ENCODE peak calls at places on chromosomes 5 and 9, in ten cellular contexts. One of them, this sample, is unnamed.

GRCh38 chr5:58077966-58078365 is 381.9 kb downstream of the PLK2 start:
- DNase-seq in DND-41: no peak
- DNase-seq in fibroblast of mammary gland: no peak
- DNase-seq in CD8-positive, alpha-beta T cell: no peak
- DNase-seq in HFF-Myc: no peak
- DNase-seq in kidney: no peak
- DNase-seq in heart right ventricle: no peak
- DNase-seq in psoas muscle: no peak
- DNase-seq in activated CD8-positive, alpha-beta T cell treated with anti-CD3 and anti-CD28 coated beads for 36 hours: no peak
- DNase-seq in astrocyte of the spinal cord: no peak
- DNase-seq in this sample: no peak

GRCh38 chr9:98288876-98289275 is 33.4 kb upstream of the TBC1D2 start:
- DNase-seq in activated CD8-positive, alpha-beta T cell treated with anti-CD3 and anti-CD28 coated beads for 36 hours: no peak
- DNase-seq in astrocyte of the spinal cord: no peak
- DNase-seq in heart right ventricle: no peak
- DNase-seq in HFF-Myc: no peak
- DNase-seq in DND-41: no peak
- DNase-seq in CD8-positive, alpha-beta T cell: no peak
- DNase-seq in fibroblast of mammary gland: no peak
- DNase-seq in kidney: no peak
- DNase-seq in psoas muscle: no peak
- DNase-seq in this sample: no peak

GRCh38 chr5:110840347-110840960 is 101.6 kb downstream of the SLC25A46 start:
- DNase-seq in activated CD8-positive, alpha-beta T cell treated with anti-CD3 and anti-CD28 coated beads for 36 hours: no peak
- DNase-seq in CD8-positive, alpha-beta T cell: no peak
- DNase-seq in DND-41: no peak
- DNase-seq in heart right ventricle: peak
- DNase-seq in HFF-Myc: no peak
- DNase-seq in psoas muscle: no peak
- DNase-seq in kidney: no peak
- DNase-seq in astrocyte of the spinal cord: no peak
- DNase-seq in fibroblast of mammary gland: no peak
- DNase-seq in this sample: no peak

GRCh38 chr5:1639757-1640156 is 116.0 kb upstream of the LPCAT1 start:
- DNase-seq in kidney: no peak
- DNase-seq in heart right ventricle: no peak
- DNase-seq in HFF-Myc: no peak
- DNase-seq in astrocyte of the spinal cord: no peak
- DNase-seq in fibroblast of mammary gland: no peak
- DNase-seq in psoas muscle: no peak
- DNase-seq in CD8-positive, alpha-beta T cell: no peak
- DNase-seq in activated CD8-positive, alpha-beta T cell treated with anti-CD3 and anti-CD28 coated beads for 36 hours: no peak
- DNase-seq in DND-41: no peak
- DNase-seq in this sample: no peak

GRCh38 chr9:94110821-94111252 is 26.6 kb downstream of the PTPDC1 start:
- DNase-seq in heart right ventricle: no peak
- DNase-seq in astrocyte of the spinal cord: peak
- DNase-seq in kidney: no peak
- DNase-seq in DND-41: no peak
- DNase-seq in activated CD8-positive, alpha-beta T cell treated with anti-CD3 and anti-CD28 coated beads for 36 hours: no peak
- DNase-seq in HFF-Myc: no peak
- DNase-seq in CD8-positive, alpha-beta T cell: no peak
- DNase-seq in psoas muscle: no peak
- DNase-seq in fibroblast of mammary gland: peak
- DNase-seq in this sample: no peak

GRCh38 chr5:39604491-39604890 is 179.7 kb upstream of the DAB2 start:
- DNase-seq in heart right ventricle: no peak
- DNase-seq in astrocyte of the spinal cord: peak
- DNase-seq in DND-41: no peak
- DNase-seq in HFF-Myc: no peak
- DNase-seq in CD8-positive, alpha-beta T cell: no peak
- DNase-seq in activated CD8-positive, alpha-beta T cell treated with anti-CD3 and anti-CD28 coated beads for 36 hours: no peak
- DNase-seq in fibroblast of mammary gland: peak
- DNase-seq in psoas muscle: no peak
- DNase-seq in kidney: no peak
- DNase-seq in this sample: no peak

GRCh38 chr5:142915840-142916424 is 145.8 kb downstream of the ARHGAP26 start:
- DNase-seq in CD8-positive, alpha-beta T cell: no peak
- DNase-seq in psoas muscle: no peak
- DNase-seq in heart right ventricle: no peak
- DNase-seq in activated CD8-positive, alpha-beta T cell treated with anti-CD3 and anti-CD28 coated beads for 36 hours: peak
- DNase-seq in kidney: no peak
- DNase-seq in HFF-Myc: no peak
- DNase-seq in DND-41: peak
- DNase-seq in fibroblast of mammary gland: peak
- DNase-seq in astrocyte of the spinal cord: peak
- DNase-seq in this sample: no peak

GRCh38 chr9:130537346-130538050 is 41.9 kb upstream of the FUBP3 start:
- DNase-seq in HFF-Myc: no peak
- DNase-seq in fibroblast of mammary gland: peak
- DNase-seq in kidney: no peak
- DNase-seq in CD8-positive, alpha-beta T cell: no peak
- DNase-seq in psoas muscle: no peak
- DNase-seq in astrocyte of the spinal cord: peak
- DNase-seq in DND-41: no peak
- DNase-seq in activated CD8-positive, alpha-beta T cell treated with anti-CD3 and anti-CD28 coated beads for 36 hours: no peak
- DNase-seq in heart right ventricle: no peak
- DNase-seq in this sample: no peak

GRCh38 chr9:76161546-76161945 is 232.7 kb downstream of the RFK start:
- DNase-seq in kidney: no peak
- DNase-seq in CD8-positive, alpha-beta T cell: no peak
- DNase-seq in heart right ventricle: no peak
- DNase-seq in psoas muscle: peak
- DNase-seq in astrocyte of the spinal cord: peak
- DNase-seq in activated CD8-positive, alpha-beta T cell treated with anti-CD3 and anti-CD28 coated beads for 36 hours: no peak
- DNase-seq in DND-41: no peak
- DNase-seq in fibroblast of mammary gland: peak
- DNase-seq in HFF-Myc: peak
- DNase-seq in this sample: no peak

GRCh38 chr9:11107196-11107595 is 494.4 kb upstream of the PTPRD start:
- DNase-seq in kidney: no peak
- DNase-seq in CD8-positive, alpha-beta T cell: no peak
- DNase-seq in DND-41: no peak
- DNase-seq in activated CD8-positive, alpha-beta T cell treated with anti-CD3 and anti-CD28 coated beads for 36 hours: no peak
- DNase-seq in psoas muscle: no peak
- DNase-seq in fibroblast of mammary gland: no peak
- DNase-seq in HFF-Myc: no peak
- DNase-seq in astrocyte of the spinal cord: no peak
- DNase-seq in heart right ventricle: no peak
- DNase-seq in this sample: no peak

GRCh38 chr5:90402521-90403255 is 6.9 kb downstream of the CETN3 start:
- DNase-seq in astrocyte of the spinal cord: no peak
- DNase-seq in kidney: no peak
- DNase-seq in HFF-Myc: no peak
- DNase-seq in activated CD8-positive, alpha-beta T cell treated with anti-CD3 and anti-CD28 coated beads for 36 hours: no peak
- DNase-seq in psoas muscle: no peak
- DNase-seq in DND-41: no peak
- DNase-seq in CD8-positive, alpha-beta T cell: no peak
- DNase-seq in fibroblast of mammary gland: no peak
- DNase-seq in heart right ventricle: no peak
- DNase-seq in this sample: no peak

GRCh38 chr9:125655691-125656410 is 51.2 kb downstream of the MAPKAP1 start:
- DNase-seq in HFF-Myc: no peak
- DNase-seq in psoas muscle: no peak
- DNase-seq in activated CD8-positive, alpha-beta T cell treated with anti-CD3 and anti-CD28 coated beads for 36 hours: no peak
- DNase-seq in fibroblast of mammary gland: no peak
- DNase-seq in kidney: no peak
- DNase-seq in DND-41: no peak
- DNase-seq in CD8-positive, alpha-beta T cell: no peak
- DNase-seq in heart right ventricle: no peak
- DNase-seq in astrocyte of the spinal cord: no peak
- DNase-seq in this sample: no peak

GRCh38 chr5:109454726-109455505 is 45.1 kb upstream of the PJA2 start:
- DNase-seq in CD8-positive, alpha-beta T cell: no peak
- DNase-seq in activated CD8-positive, alpha-beta T cell treated with anti-CD3 and anti-CD28 coated beads for 36 hours: no peak
- DNase-seq in kidney: no peak
- DNase-seq in psoas muscle: no peak
- DNase-seq in astrocyte of the spinal cord: peak
- DNase-seq in fibroblast of mammary gland: peak
- DNase-seq in HFF-Myc: peak
- DNase-seq in DND-41: no peak
- DNase-seq in heart right ventricle: no peak
- DNase-seq in this sample: no peak

GRCh38 chr5:40171971-40172370 is 507.7 kb upstream of the PTGER4 start:
- DNase-seq in kidney: no peak
- DNase-seq in DND-41: no peak
- DNase-seq in heart right ventricle: no peak
- DNase-seq in activated CD8-positive, alpha-beta T cell treated with anti-CD3 and anti-CD28 coated beads for 36 hours: no peak
- DNase-seq in HFF-Myc: peak
- DNase-seq in astrocyte of the spinal cord: peak
- DNase-seq in CD8-positive, alpha-beta T cell: no peak
- DNase-seq in fibroblast of mammary gland: peak
- DNase-seq in psoas muscle: no peak
- DNase-seq in this sample: no peak

GRCh38 chr5:140828402-140828737 is 610 bp downstream of the PCDHA6 start:
- DNase-seq in astrocyte of the spinal cord: no peak
- DNase-seq in CD8-positive, alpha-beta T cell: no peak
- DNase-seq in activated CD8-positive, alpha-beta T cell treated with anti-CD3 and anti-CD28 coated beads for 36 hours: no peak
- DNase-seq in DND-41: no peak
- DNase-seq in kidney: no peak
- DNase-seq in psoas muscle: no peak
- DNase-seq in heart right ventricle: no peak
- DNase-seq in HFF-Myc: no peak
- DNase-seq in fibroblast of mammary gland: no peak
- DNase-seq in this sample: no peak

DNA sequence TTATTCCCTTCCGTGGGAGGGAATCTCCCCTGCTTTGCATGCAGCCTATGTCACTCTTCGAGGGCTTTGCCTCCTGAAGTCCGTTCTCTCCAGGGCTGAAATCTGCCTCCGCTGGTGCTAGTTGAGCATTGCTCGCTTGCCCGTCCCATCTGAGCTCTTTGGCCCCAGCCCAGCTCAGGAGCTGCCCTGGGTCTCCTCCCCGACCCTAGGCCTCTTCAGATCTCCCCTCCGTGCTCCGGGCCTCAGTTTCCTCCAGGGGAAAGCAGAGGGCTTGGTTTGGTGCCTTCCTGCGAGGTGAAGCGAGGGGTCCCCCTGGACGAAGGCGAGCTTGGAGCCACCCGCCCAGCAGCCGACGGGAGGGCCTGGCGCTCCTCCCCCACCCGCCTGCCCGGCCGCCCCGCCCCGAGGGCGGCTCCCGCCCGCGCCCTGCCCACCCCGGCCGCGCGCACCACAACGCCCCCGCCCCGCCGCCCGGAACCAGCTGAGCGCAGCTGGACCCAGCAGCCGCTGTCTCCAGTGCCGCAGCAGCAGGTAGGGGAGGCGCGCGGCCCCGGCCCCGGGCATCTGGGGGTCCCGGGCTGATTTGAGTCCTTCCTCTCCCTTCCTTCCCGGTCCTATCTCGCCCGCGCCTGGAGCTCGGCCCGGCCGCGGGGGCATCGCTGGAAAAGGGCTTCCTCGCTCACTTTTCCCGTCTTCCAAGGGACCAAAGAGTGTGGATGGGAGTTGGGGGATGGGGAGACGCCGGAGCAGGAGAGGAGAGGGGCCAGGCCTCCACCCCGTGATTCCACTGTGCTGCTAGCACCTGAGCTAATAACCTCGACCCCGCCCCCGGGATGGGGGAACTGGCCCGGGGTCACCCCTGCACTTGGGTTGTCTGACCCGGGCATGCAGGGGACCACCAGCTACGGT is at the start of gene GSN:
- DNase-seq in psoas muscle: peak
- DNase-seq in DND-41: no peak
- DNase-seq in HFF-Myc: no peak
- DNase-seq in astrocyte of the spinal cord: peak
- DNase-seq in CD8-positive, alpha-beta T cell: peak
- DNase-seq in kidney: peak
- DNase-seq in fibroblast of mammary gland: peak
- DNase-seq in heart right ventricle: peak
- DNase-seq in activated CD8-positive, alpha-beta T cell treated with anti-CD3 and anti-CD28 coated beads for 36 hours: peak
- DNase-seq in this sample: peak
- TF ChIP-seq CTCF in psoas muscle: no peak
- TF ChIP-seq CTCF in DND-41: no peak
- TF ChIP-seq CTCF in HFF-Myc: no peak
- TF ChIP-seq CTCF in astrocyte of the spinal cord: peak
- TF ChIP-seq CTCF in CD8-positive, alpha-beta T cell: no peak
- TF ChIP-seq CTCF in kidney: peak
- TF ChIP-seq CTCF in fibroblast of mammary gland: peak
- TF ChIP-seq CTCF in heart right ventricle: no peak
- TF ChIP-seq CTCF in activated CD8-positive, alpha-beta T cell treated with anti-CD3 and anti-CD28 coated beads for 36 hours: no peak
- TF ChIP-seq CTCF in this sample: no peak

DNA sequence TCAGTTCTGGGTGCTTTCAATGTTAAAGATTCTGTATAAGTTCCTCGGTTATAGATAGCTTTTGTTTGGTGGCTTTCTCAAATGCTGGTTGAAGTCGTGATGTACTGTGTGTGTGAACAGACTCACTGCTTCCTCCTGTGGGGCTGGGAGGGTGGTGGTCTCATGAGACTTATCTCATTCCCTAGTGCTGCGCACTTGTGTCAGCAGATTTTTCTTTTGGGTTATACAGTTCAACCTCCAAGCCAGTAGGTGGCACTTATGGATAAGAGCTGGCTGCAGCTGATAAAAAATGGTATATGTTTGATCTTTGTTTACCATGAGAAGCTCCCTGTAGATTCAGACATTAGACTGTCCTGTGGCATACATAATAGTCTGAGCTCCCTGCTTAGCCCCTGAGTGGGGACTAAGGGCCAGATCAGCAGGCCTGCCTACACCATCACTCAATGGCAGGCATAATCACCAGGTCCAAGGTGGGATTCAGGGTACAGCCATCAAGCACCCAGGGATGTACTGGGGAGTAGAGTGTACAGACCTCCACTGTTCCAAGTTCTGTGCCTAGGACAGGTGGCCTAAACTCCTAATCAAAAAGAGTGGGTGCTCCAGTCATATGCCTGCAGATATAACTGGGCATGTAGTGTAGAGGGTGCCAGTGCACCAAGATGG is 174.2 kb downstream of the OXCT1 start:
- DNase-seq in activated CD8-positive, alpha-beta T cell treated with anti-CD3 and anti-CD28 coated beads for 36 hours: no peak
- DNase-seq in astrocyte of the spinal cord: no peak
- DNase-seq in HFF-Myc: no peak
- DNase-seq in kidney: no peak
- DNase-seq in DND-41: peak
- DNase-seq in heart right ventricle: no peak
- DNase-seq in psoas muscle: no peak
- DNase-seq in fibroblast of mammary gland: peak
- DNase-seq in CD8-positive, alpha-beta T cell: no peak
- DNase-seq in this sample: no peak
- TF ChIP-seq CTCF in activated CD8-positive, alpha-beta T cell treated with anti-CD3 and anti-CD28 coated beads for 36 hours: peak
- TF ChIP-seq CTCF in astrocyte of the spinal cord: peak
- TF ChIP-seq CTCF in HFF-Myc: peak
- TF ChIP-seq CTCF in kidney: peak
- TF ChIP-seq CTCF in DND-41: peak
- TF ChIP-seq CTCF in heart right ventricle: peak
- TF ChIP-seq CTCF in psoas muscle: no peak
- TF ChIP-seq CTCF in fibroblast of mammary gland: peak
- TF ChIP-seq CTCF in CD8-positive, alpha-beta T cell: no peak
- TF ChIP-seq CTCF in this sample: no peak

GRCh38 chr9:117415584-117415937 is 704 bp upstream of the ASTN2 start:
- DNase-seq in DND-41: no peak
- DNase-seq in psoas muscle: no peak
- DNase-seq in activated CD8-positive, alpha-beta T cell treated with anti-CD3 and anti-CD28 coated beads for 36 hours: no peak
- DNase-seq in HFF-Myc: no peak
- DNase-seq in kidney: no peak
- DNase-seq in astrocyte of the spinal cord: no peak
- DNase-seq in fibroblast of mammary gland: no peak
- DNase-seq in CD8-positive, alpha-beta T cell: no peak
- DNase-seq in heart right ventricle: no peak
- DNase-seq in this sample: no peak
- TF ChIP-seq CTCF in DND-41: no peak
- TF ChIP-seq CTCF in psoas muscle: no peak
- TF ChIP-seq CTCF in activated CD8-positive, alpha-beta T cell treated with anti-CD3 and anti-CD28 coated beads for 36 hours: no peak
- TF ChIP-seq CTCF in HFF-Myc: no peak
- TF ChIP-seq CTCF in kidney: no peak
- TF ChIP-seq CTCF in astrocyte of the spinal cord: peak
- TF ChIP-seq CTCF in fibroblast of mammary gland: no peak
- TF ChIP-seq CTCF in CD8-positive, alpha-beta T cell: no peak
- TF ChIP-seq CTCF in heart right ventricle: no peak
- TF ChIP-seq CTCF in this sample: no peak

GRCh38 chr5:132754947-132755346 is 7.7 kb downstream of the CCNI2 start:
- DNase-seq in fibroblast of mammary gland: peak
- DNase-seq in psoas muscle: no peak
- DNase-seq in CD8-positive, alpha-beta T cell: no peak
- DNase-seq in HFF-Myc: no peak
- DNase-seq in heart right ventricle: no peak
- DNase-seq in kidney: no peak
- DNase-seq in activated CD8-positive, alpha-beta T cell treated with anti-CD3 and anti-CD28 coated beads for 36 hours: peak
- DNase-seq in astrocyte of the spinal cord: peak
- DNase-seq in DND-41: peak
- DNase-seq in this sample: no peak
- TF ChIP-seq CTCF in fibroblast of mammary gland: peak
- TF ChIP-seq CTCF in psoas muscle: no peak
- TF ChIP-seq CTCF in CD8-positive, alpha-beta T cell: no peak
- TF ChIP-seq CTCF in HFF-Myc: peak
- TF ChIP-seq CTCF in heart right ventricle: peak
- TF ChIP-seq CTCF in kidney: no peak
- TF ChIP-seq CTCF in activated CD8-positive, alpha-beta T cell treated with anti-CD3 and anti-CD28 coated beads for 36 hours: no peak
- TF ChIP-seq CTCF in astrocyte of the spinal cord: peak
- TF ChIP-seq CTCF in DND-41: peak
- TF ChIP-seq CTCF in this sample: no peak

This sample was measured in lung.